ENCODE peak calls at places on chromosomes 1 and 21, in six cellular contexts. G is keratinocyte, T is fibroblast of lung, U is endothelial cell of umbilical vein, E is GM23338, R is HepG2. Z is an unnamed sample.

GRCh38 chr1:58561635-58562034 is 15.1 kb upstream of the OMA1 start:
- DNase-seq in R (no peak), T (no peak), U (no peak), E (no peak), G (no peak), Z (no peak)

GRCh38 chr1:109783436-109783835 is 19.7 kb upstream of the EPS8L3 start:
- DNase-seq in R (no peak), G (no peak), E (peak), U (peak), T (peak), Z (peak)

GRCh38 chr1:240844466-240844865 is 232.5 kb upstream of the GREM2 start:
- DNase-seq in T (no peak), R (no peak), E (no peak), G (no peak), U (no peak), Z (no peak)

GRCh38 chr1:31666290-31666963 is 21.8 kb upstream of the PEF1 start:
- DNase-seq in T (peak), R (no peak), G (peak), E (no peak), U (no peak), Z (peak)

GRCh38 chr1:30881266-30882181 is 27.0 kb downstream of the SDC3 start:
- DNase-seq in T (no peak), E (no peak), U (no peak), R (no peak), G (no peak), Z (no peak)

GRCh38 chr1:21308847-21309652 is 18.8 kb upstream of the ECE1 start:
- DNase-seq in G (peak), R (no peak), E (no peak), T (no peak), U (no peak), Z (peak)

GRCh38 chr1:162214202-162214601 is 144.7 kb downstream of the NOS1AP start:
- DNase-seq in G (no peak), E (no peak), U (no peak), R (no peak), T (no peak), Z (no peak)

GRCh38 chr1:161733526-161733925 is 12.2 kb downstream of the FCRLB start:
- DNase-seq in E (no peak), U (peak), G (no peak), R (no peak), T (peak), Z (peak)

GRCh38 chr1:167293057-167293456 is 72.4 kb downstream of the POU2F1 start:
- DNase-seq in U (no peak), R (no peak), G (no peak), T (no peak), E (no peak), Z (no peak)

GRCh38 chr21:33029975-33030461 is 4.3 kb downstream of the OLIG2 start:
- DNase-seq in G (no peak), T (no peak), U (no peak), R (no peak), E (peak), Z (no peak)

GRCh38 chr21:33028759-33029511 is 3.2 kb downstream of the OLIG2 start:
- DNase-seq in T (no peak), E (peak), G (no peak), R (no peak), U (no peak), Z (peak)

GRCh38 chr21:33028271-33028670 is 2.5 kb downstream of the OLIG2 start:
- DNase-seq in E (peak), U (no peak), R (no peak), G (no peak), T (no peak), Z (no peak)

GRCh38 chr21:33030633-33031032 is 4.9 kb downstream of the OLIG2 start:
- DNase-seq in G (no peak), T (no peak), U (no peak), R (no peak), E (no peak), Z (no peak)

DNA sequence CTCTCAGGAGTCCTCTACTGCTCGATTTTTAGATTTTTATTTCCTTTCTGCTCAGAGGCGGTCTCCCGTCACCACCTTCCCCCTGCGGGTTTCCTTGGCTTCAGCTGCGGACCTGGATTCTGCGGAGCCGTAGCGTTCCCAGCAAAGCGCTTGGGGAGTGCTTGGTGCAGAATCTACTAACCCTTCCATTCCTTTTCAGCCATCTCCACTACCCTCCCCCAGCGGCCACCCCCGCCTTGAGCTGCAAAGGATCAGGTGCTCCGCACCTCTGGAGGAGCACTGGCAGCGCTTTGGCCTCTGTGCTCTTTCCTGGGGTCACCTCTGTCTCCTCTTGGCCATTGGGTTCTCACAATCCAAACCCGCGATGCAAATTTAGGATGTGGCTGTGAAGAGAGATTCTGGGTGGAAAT is 3.8 kb downstream of the OLIG2 start:
- DNase-seq in E (peak), U (no peak), T (no peak), R (no peak), G (no peak), Z (no peak)
- TF ChIP-seq EZH2 in E (no peak), U (peak), T (no peak), R (no peak), G (no peak), Z (peak)

GRCh38 chr21:37356710-37357109 is 9.9 kb upstream of the DYRK1A start:
- DNase-seq in E (no peak), U (no peak), T (no peak), R (no peak), G (no peak), Z (no peak)
- TF ChIP-seq EZH2 in E (no peak), U (no peak), T (no peak), R (no peak), G (no peak), Z (no peak)

DNA sequence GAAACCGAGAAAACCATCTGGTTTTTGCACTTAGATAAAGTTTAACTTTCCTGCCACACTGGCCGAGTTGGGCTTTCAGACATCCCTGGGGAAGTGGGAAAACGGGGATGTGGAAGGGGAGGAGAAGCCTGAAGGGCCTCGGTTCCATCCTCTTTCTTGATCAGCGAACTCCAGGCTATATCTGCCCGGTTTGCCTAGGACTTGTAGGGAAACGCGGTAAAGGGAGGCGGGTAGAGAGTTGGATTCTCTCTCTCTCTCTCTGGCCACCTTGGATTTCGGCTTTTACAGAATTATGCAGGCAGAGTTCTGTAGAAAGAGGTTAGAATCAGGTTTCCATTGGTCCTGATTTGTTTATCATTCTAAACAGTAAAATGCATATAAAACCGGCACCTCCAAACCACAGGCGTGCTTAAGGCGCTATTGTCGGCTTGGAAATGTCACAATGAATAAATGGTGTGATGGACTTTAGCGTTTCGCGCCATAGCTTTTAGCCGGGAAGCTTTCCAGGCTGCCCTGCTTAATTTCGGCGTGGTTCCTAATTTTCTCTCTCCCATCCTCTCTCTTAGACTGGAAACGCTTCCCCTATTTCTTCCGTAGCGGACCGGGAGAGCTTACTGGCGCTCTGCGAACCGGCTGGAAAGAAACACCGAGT is 4.4 kb upstream of the LHX8 start:
- DNase-seq in R (no peak), T (no peak), G (no peak), U (no peak), E (peak), Z (no peak)
- TF ChIP-seq EZH2 in R (no peak), T (peak), G (peak), U (peak), E (peak), Z (peak)

GRCh38 chr1:41239988-41240610 is 2.0 kb downstream of the SCMH1 start:
- DNase-seq in G (no peak), T (peak), E (no peak), R (peak), U (peak), Z (peak)

GRCh38 chr1:41238311-41239094 is 3.6 kb downstream of the SCMH1 start:
- DNase-seq in R (peak), T (peak), G (no peak), U (peak), E (no peak), Z (peak)

GRCh38 chr1:41242645-41243171 is 602 bp upstream of the SCMH1 start:
- DNase-seq in R (no peak), E (peak), T (no peak), U (peak), G (no peak), Z (no peak)

GRCh38 chr1:41240806-41241747 is 1.0 kb downstream of the SCMH1 start:
- DNase-seq in U (peak), R (peak), G (no peak), T (peak), E (peak), Z (peak)

DNA sequence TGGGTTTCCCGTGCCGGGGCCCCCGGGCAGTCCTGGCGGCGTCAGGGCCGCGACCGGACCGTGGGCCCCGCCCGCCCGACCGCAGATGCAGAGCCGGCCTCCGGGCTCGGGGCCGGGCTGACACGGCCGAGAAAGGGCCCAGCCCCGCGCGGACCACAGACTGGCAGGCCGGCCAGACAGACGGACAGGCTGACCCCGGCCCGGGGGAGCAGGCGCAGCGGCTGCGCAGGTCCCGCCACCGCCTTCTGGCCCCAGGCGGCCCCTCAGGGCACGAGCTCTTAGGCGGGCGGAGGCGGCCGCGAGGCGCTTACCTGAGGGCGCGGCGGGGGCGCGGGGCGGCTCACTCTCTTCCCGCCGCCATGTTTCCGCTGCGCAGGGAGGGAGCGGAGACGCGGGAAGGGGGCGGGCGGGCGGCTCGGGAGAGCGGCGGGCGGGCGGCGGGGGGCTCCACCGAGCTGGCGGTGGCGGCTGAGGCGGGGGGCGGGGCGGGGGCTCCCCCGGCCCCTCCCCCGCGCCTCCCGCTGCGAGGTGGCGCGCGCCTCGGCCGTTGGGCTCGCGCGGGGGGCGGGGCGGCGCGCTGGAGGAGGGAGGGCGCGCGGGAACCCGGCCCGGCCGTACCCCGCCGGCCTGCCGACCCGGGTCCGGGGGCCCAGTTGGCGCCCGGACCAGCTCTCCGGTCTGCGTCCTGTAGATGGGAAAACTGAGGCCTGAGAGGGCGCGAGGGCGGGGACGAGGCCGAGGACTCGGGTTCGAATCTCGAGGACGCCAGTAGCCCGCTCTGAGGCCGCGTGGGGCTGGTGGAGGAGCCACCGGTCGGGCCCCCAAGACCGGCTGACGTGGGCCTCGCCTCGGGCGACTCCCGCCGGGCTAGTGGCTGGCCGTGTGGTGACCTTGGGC is at the start of gene SCMH1:
- DNase-seq in E (peak), G (no peak), R (no peak), T (peak), U (peak), Z (peak)
- TF ChIP-seq EZH2 in E (no peak), G (no peak), R (no peak), T (no peak), U (no peak), Z (no peak)

Z was measured in GM23248.